ENCODE peak calls at places on chromosomes 13 and 19, in five cellular contexts. S, D, W, A and Z are unnamed samples.

GRCh38 chr13:36509369-36509768 is 77.1 kb downstream of the CCNA1 start:
- DNase-seq in S (no peak), D (no peak), W (no peak), A (no peak), Z (no peak)

GRCh38 chr13:90717451-90717936 is 630.0 kb upstream of the MIR17HG start:
- DNase-seq in S (no peak), D (peak), W (peak), A (no peak), Z (no peak)

GRCh38 chr13:65036999-65037398 is 2193.1 kb downstream of the PCDH9 start:
- DNase-seq in S (no peak), D (no peak), W (no peak), A (no peak), Z (no peak)

GRCh38 chr19:3849092-3849491 is 19.7 kb downstream of the ZFR2 start:
- DNase-seq in S (no peak), D (no peak), W (peak), A (no peak), Z (no peak)

GRCh38 chr13:79287994-79288795 is 117.9 kb downstream of the RBM26 start:
- DNase-seq in S (no peak), D (no peak), W (no peak), A (no peak), Z (no peak)

GRCh38 chr19:33641956-33642498 is 20.3 kb downstream of the CHST8 start:
- DNase-seq in S (no peak), D (no peak), W (no peak), A (peak), Z (no peak)

GRCh38 chr13:45482571-45483173 is 17.9 kb downstream of the COG3 start:
- DNase-seq in S (no peak), D (no peak), W (peak), A (no peak), Z (no peak)

GRCh38 chr13:75798353-75799245 is 162.5 kb downstream of the LMO7 start:
- DNase-seq in S (no peak), D (no peak), W (peak), A (no peak), Z (no peak)

GRCh38 chr19:44447864-44448674 is at the start of gene ZNF229:
- DNase-seq in S (peak), D (peak), W (peak), A (peak), Z (peak)

GRCh38 chr13:89267734-89268133 is 1596.6 kb downstream of the SLITRK5 start:
- DNase-seq in S (no peak), D (no peak), W (no peak), A (no peak), Z (no peak)

GRCh38 chr19:48728882-48729645 is 9.5 kb upstream of the MAMSTR start:
- DNase-seq in S (no peak), D (no peak), W (peak), A (no peak), Z (no peak)

GRCh38 chr19:50401505-50402450 is 17.0 kb upstream of the SPIB start:
- DNase-seq in S (no peak), D (no peak), W (no peak), A (no peak), Z (no peak)

GRCh38 chr13:45327253-45327954 is 13.6 kb downstream of the TPT1 start:
- DNase-seq in S (no peak), D (no peak), W (no peak), A (no peak), Z (no peak)

GRCh38 chr13:30806784-30807183 is 71.4 kb downstream of the ALOX5AP start:
- DNase-seq in S (no peak), D (no peak), W (peak), A (no peak), Z (no peak)

GRCh38 chr13:65784088-65784816 is 1445.9 kb downstream of the PCDH9 start:
- DNase-seq in S (peak), D (no peak), W (no peak), A (no peak), Z (no peak)

GRCh38 chr13:64925284-64925683 is 2304.9 kb downstream of the PCDH9 start:
- DNase-seq in S (no peak), D (no peak), W (no peak), A (no peak), Z (no peak)

GRCh38 chr13:40440990-40441820 is 225.2 kb downstream of the FOXO1 start:
- DNase-seq in S (peak), D (peak), W (peak), A (peak), Z (peak)

GRCh38 chr13:59269476-59269875 is 894.3 kb downstream of the DIAPH3 start:
- DNase-seq in S (no peak), D (no peak), W (no peak), A (no peak), Z (no peak)

GRCh38 chr19:53463263-53463662 is 4.3 kb upstream of the ZNF813 start:
- DNase-seq in S (peak), D (peak), W (peak), A (no peak), Z (no peak)

GRCh38 chr13:98761126-98761978 is 8.9 kb upstream of the SLC15A1 start:
- DNase-seq in S (no peak), D (no peak), W (peak), A (no peak), Z (peak)

GRCh38 chr19:38389101-38389925 is 816 bp downstream of the SPRED3 start:
- DNase-seq in S (no peak), D (no peak), W (peak), A (no peak), Z (no peak)

GRCh38 chr19:5827342-5827890 is 12.1 kb downstream of the FUT6 start:
- DNase-seq in S (no peak), D (peak), W (no peak), A (peak), Z (no peak)

GRCh38 chr13:38073931-38074330 is 204.4 kb upstream of the TRPC4 start:
- DNase-seq in S (no peak), D (no peak), W (no peak), A (no peak), Z (no peak)

GRCh38 chr13:42740753-42741152 is 40.6 kb upstream of the FAM216B start:
- DNase-seq in S (peak), D (peak), W (no peak), A (no peak), Z (no peak)

GRCh38 chr13:113231306-113232207 is 22.1 kb downstream of the CUL4A start:
- DNase-seq in S (no peak), D (no peak), W (no peak), A (no peak), Z (no peak)

GRCh38 chr13:113229791-113230190 is 20.4 kb downstream of the CUL4A start:
- DNase-seq in S (no peak), D (no peak), W (no peak), A (no peak), Z (no peak)

GRCh38 chr13:113232208-113233003 is 23.0 kb downstream of the CUL4A start:
- DNase-seq in S (no peak), D (no peak), W (no peak), A (no peak), Z (no peak)

GRCh38 chr13:113238542-113238941 is 29.1 kb downstream of the CUL4A start:
- DNase-seq in S (no peak), D (no peak), W (no peak), A (no peak), Z (no peak)

GRCh38 chr13:113233101-113233500 is 23.7 kb downstream of the CUL4A start:
- DNase-seq in S (no peak), D (no peak), W (no peak), A (no peak), Z (no peak)
- H3K4me3 ChIP-seq in S (no peak), D (no peak), W (no peak), A (no peak), Z (no peak)

DNA sequence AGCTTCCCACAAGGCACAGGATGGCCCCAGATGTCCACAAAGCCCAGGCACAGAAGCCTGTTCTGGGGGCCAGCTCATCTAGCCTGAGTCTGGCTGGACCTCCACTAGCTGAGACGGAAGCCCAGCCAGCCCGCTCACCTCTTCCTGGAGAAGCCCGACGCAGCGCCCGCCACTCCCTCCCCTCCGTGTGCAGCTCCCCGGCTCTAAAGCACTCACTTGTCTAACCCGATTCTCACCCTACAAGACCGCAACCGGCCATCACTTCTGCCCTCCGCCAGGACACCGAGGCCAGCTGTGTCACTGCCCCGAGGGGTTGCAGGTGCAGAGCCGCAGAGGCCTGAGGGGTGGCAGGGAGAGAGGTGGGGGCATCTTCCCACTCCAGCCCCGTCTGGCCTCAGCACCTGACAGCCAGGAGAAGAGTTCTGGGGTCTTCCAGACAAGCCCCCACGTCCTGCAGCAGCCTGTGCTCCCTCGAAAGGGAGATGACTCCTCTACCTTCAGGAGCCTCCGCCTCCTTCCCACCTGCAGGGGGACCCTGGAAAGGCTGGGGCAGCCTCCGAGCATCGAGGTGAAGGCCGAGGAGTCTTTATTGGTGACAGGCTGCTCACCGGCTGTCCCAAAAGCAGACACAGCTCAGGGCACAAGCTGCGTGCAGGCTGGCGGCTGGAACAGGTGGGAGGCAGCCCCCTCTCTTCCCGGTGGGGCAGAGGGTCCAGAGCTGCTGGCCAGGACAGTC is 5.9 kb upstream of the DIRAS1 start:
- DNase-seq in S (no peak), D (no peak), W (no peak), A (no peak), Z (no peak)
- TF ChIP-seq CTCF in S (no peak), D (no peak), W (no peak), A (no peak), Z (no peak)

GRCh38 chr13:26456578-26457119 is 100.8 kb upstream of the WASF3 start:
- DNase-seq in S (no peak), D (peak), W (no peak), A (no peak), Z (no peak)

GRCh38 chr13:26460652-26461051 is 96.8 kb upstream of the WASF3 start:
- DNase-seq in S (peak), D (peak), W (peak), A (no peak), Z (no peak)

GRCh38 chr13:26459276-26460131 is 98.0 kb upstream of the WASF3 start:
- DNase-seq in S (peak), D (no peak), W (peak), A (no peak), Z (peak)

GRCh38 chr13:26457212-26457611 is 100.3 kb upstream of the WASF3 start:
- DNase-seq in S (no peak), D (no peak), W (no peak), A (no peak), Z (no peak)

DNA sequence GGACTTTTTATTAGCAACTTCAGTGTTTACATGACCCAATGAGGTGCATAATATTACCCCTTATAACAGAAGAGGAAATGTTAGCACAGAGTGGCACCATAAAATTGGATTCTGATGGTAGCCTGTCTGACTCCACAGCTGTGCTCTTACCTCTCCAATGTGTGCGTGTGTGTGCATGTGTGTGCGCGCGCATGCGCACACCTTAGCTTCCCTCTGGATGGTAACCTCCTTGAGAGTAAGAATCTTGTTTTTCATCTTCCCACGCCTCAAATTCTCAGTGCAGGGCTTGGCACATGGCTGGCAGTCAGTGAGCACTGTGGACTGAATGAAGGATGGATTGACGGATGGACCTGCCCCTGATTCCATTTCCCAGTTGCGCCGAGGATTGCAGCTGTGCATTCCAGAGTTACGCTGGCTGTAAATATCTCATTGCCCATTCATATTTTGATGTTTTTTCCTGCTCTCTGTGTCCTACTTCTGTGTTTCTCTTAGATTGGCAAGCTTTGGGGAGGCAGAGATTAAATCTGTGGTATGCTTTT is 99.2 kb upstream of the WASF3 start:
- DNase-seq in S (no peak), D (no peak), W (no peak), A (no peak), Z (no peak)
- H3K4me3 ChIP-seq in S (no peak), D (no peak), W (no peak), A (no peak), Z (no peak)

GRCh38 chr19:39413903-39414608 is 1.6 kb downstream of the PLEKHG2 start:
- DNase-seq in S (peak), D (no peak), W (peak), A (no peak), Z (no peak)
- TF ChIP-seq CTCF in S (no peak), D (no peak), W (peak), A (no peak), Z (peak)

GRCh38 chr19:46955114-46955812 is 64.4 kb upstream of the NPAS1 start:
- DNase-seq in S (no peak), D (no peak), W (peak), A (no peak), Z (no peak)
- H3K4me3 ChIP-seq in S (no peak), D (no peak), W (no peak), A (peak), Z (no peak)

GRCh38 chr19:35153701-35154534 is 617 bp upstream of the FXYD5 start:
- DNase-seq in S (no peak), D (no peak), W (no peak), A (no peak), Z (no peak)

GRCh38 chr19:35155981-35156672 is 1.6 kb downstream of the FXYD5 start:
- DNase-seq in S (no peak), D (no peak), W (no peak), A (no peak), Z (no peak)

GRCh38 chr19:35156673-35157014 is 2.1 kb downstream of the FXYD5 start:
- DNase-seq in S (no peak), D (no peak), W (no peak), A (no peak), Z (no peak)

GRCh38 chr19:35155441-35155840 is 906 bp downstream of the FXYD5 start:
- DNase-seq in S (no peak), D (no peak), W (no peak), A (no peak), Z (no peak)

DNA sequence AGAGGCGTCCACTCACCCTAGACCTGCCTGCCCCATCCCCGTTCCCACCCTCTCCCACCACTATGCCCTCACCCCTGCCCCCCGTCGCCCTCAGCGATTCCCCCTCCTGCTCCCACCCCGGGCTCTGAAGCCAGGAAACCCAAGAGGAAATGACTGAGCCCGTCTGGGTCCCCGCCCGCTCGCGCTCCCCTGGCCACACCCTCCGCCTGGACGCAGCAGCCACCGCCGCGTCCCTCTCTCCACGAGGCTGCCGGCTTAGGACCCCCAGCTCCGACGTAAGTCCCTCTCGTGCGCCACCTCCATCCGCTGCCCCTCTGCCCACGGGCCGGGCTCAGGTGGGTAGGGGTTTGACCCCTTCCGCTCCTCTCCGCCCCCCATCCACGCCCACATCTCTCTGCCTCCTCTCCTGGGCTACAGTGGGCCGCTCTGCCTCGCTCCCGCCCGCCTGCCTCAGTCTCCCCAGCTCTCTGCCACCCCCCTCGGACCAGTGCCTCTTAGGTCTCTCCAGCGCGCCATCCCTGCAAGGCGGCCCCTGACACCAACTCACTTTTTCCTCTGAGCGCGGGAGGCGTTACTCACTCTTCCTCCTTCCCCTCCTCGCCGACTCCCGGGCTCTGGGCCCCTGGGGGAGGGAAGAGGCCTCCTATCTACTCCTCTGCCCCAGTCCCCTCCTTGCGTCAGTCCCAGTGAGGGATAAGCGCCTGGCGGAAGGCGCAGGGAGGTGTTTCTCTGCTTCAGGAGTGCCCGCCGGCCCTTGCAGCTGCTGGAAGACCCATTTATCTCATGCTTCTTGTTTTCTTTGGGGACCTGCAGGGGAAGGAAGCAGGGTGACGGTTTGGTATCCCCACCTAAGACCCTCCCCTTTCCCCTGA is at the start of gene FXYD5:
- DNase-seq in S (peak), D (no peak), W (peak), A (no peak), Z (no peak)
- TF ChIP-seq CTCF in S (no peak), D (no peak), W (no peak), A (no peak), Z (no peak)

GRCh38 chr19:40567750-40568494 is 8.8 kb upstream of the SHKBP1 start:
- DNase-seq in S (no peak), D (no peak), W (no peak), A (no peak), Z (no peak)

GRCh38 chr19:40565910-40566495 is 10.7 kb upstream of the SHKBP1 start:
- DNase-seq in S (no peak), D (no peak), W (no peak), A (no peak), Z (no peak)

GRCh38 chr19:40565355-40565754 is 11.3 kb upstream of the SHKBP1 start:
- DNase-seq in S (no peak), D (no peak), W (no peak), A (no peak), Z (no peak)

GRCh38 chr19:40570313-40571004 is 6.2 kb upstream of the SHKBP1 start:
- DNase-seq in S (peak), D (peak), W (peak), A (peak), Z (peak)

DNA sequence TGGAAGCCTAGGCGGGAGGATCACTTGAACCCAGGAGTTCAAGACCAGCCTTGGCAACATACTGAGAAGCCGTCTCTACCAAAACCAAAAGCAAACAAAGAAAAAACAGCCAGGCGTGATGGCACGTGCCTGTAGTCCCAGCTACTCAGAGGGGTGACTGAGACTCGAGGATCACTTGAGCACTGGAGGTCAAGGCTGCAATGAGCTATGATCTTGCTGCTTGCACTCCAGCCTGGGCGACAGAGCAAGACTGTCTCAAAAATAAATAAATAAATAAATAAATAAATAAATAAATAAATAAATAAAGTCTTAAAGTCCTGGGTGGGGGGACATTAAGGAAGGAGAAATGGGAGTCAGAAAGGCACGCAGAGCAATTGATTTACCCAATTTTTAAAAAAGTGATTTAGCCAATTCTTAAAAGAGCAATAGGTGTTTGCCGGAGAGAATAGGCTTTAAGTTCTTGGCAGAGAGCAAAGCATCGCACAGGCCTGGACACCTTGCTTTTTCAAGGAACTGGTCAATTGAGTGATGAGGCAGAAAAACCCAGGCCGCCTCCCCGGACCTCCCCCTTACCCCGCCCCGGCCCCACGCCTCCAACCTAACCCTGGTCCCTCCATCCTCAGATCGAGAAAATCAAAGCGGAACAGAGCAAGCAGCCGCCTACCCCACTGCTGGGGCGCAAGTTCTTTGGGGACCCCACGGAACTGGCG is 9.5 kb upstream of the SHKBP1 start:
- DNase-seq in S (no peak), D (no peak), W (peak), A (no peak), Z (no peak)
- H3K4me3 ChIP-seq in S (peak), D (peak), W (peak), A (peak), Z (no peak)

GRCh38 chr19:28737021-28737525 is 475.9 kb downstream of the UQCRFS1 start:
- DNase-seq in S (no peak), D (no peak), W (peak), A (no peak), Z (peak)
- TF ChIP-seq CTCF in S (peak), D (peak), W (peak), A (peak), Z (peak)